ENCODE peak calls at places on chromosomes 7 and 10, in seven cellular contexts. One of them, this sample, is unnamed.
A peak's percentile ranks its signal among the peaks of the same experiment; 100 is the strongest.

GRCh38 chr10:101217450-101218281 is 11.6 kb downstream of the LBX1 start:
- DNase-seq in foreskin fibroblast: no peak
- DNase-seq in Right ventricle myocardium inferior: no peak
- DNase-seq in stimulated activated CD4-positive, alpha-beta T cell treated with anti-CD3 and anti-CD28 coated beads, Interleukin-12 subunit alpha, Interleukin-12 subunit beta, amount 100 ng/mL, for 4 hours: no peak
- DNase-seq in HCEC 1CT: no peak
- DNase-seq in astrocyte of the spinal cord: no peak
- DNase-seq in GM13976: peak; percentile 59
- DNase-seq in this sample: peak; percentile 37

GRCh38 chr7:148662646-148663045 is 36.1 kb upstream of the CUL1 start:
- DNase-seq in foreskin fibroblast: no peak
- DNase-seq in Right ventricle myocardium inferior: no peak
- DNase-seq in stimulated activated CD4-positive, alpha-beta T cell treated with anti-CD3 and anti-CD28 coated beads, Interleukin-12 subunit alpha, Interleukin-12 subunit beta, amount 100 ng/mL, for 4 hours: no peak
- DNase-seq in HCEC 1CT: no peak
- DNase-seq in astrocyte of the spinal cord: no peak
- DNase-seq in GM13976: no peak
- DNase-seq in this sample: no peak

GRCh38 chr7:45191361-45191760 is 33.8 kb downstream of the RAMP3 start:
- DNase-seq in foreskin fibroblast: no peak
- DNase-seq in Right ventricle myocardium inferior: no peak
- DNase-seq in stimulated activated CD4-positive, alpha-beta T cell treated with anti-CD3 and anti-CD28 coated beads, Interleukin-12 subunit alpha, Interleukin-12 subunit beta, amount 100 ng/mL, for 4 hours: no peak
- DNase-seq in HCEC 1CT: no peak
- DNase-seq in astrocyte of the spinal cord: no peak
- DNase-seq in GM13976: no peak
- DNase-seq in this sample: no peak

GRCh38 chr10:120948889-120949382 is 97.8 kb downstream of the WDR11 start:
- DNase-seq in foreskin fibroblast: peak; percentile 40
- DNase-seq in Right ventricle myocardium inferior: peak; percentile 88
- DNase-seq in stimulated activated CD4-positive, alpha-beta T cell treated with anti-CD3 and anti-CD28 coated beads, Interleukin-12 subunit alpha, Interleukin-12 subunit beta, amount 100 ng/mL, for 4 hours: peak; percentile 61
- DNase-seq in HCEC 1CT: no peak
- DNase-seq in astrocyte of the spinal cord: peak; percentile 65
- DNase-seq in GM13976: peak; percentile 91
- DNase-seq in this sample: peak; percentile 76

GRCh38 chr10:107915277-107915634 is 750.8 kb upstream of the SORCS1 start:
- DNase-seq in foreskin fibroblast: peak; percentile 46
- DNase-seq in Right ventricle myocardium inferior: no peak
- DNase-seq in stimulated activated CD4-positive, alpha-beta T cell treated with anti-CD3 and anti-CD28 coated beads, Interleukin-12 subunit alpha, Interleukin-12 subunit beta, amount 100 ng/mL, for 4 hours: no peak
- DNase-seq in HCEC 1CT: peak; percentile 58
- DNase-seq in astrocyte of the spinal cord: peak; percentile 8
- DNase-seq in GM13976: no peak
- DNase-seq in this sample: no peak

GRCh38 chr7:7585241-7585928 is 18.7 kb downstream of the MIOS start:
- DNase-seq in foreskin fibroblast: no peak
- DNase-seq in Right ventricle myocardium inferior: no peak
- DNase-seq in stimulated activated CD4-positive, alpha-beta T cell treated with anti-CD3 and anti-CD28 coated beads, Interleukin-12 subunit alpha, Interleukin-12 subunit beta, amount 100 ng/mL, for 4 hours: no peak
- DNase-seq in HCEC 1CT: no peak
- DNase-seq in astrocyte of the spinal cord: no peak
- DNase-seq in GM13976: no peak
- DNase-seq in this sample: no peak

GRCh38 chr7:23072916-23073315 is 32.7 kb upstream of the KLHL7 start:
- DNase-seq in foreskin fibroblast: no peak
- DNase-seq in Right ventricle myocardium inferior: no peak
- DNase-seq in stimulated activated CD4-positive, alpha-beta T cell treated with anti-CD3 and anti-CD28 coated beads, Interleukin-12 subunit alpha, Interleukin-12 subunit beta, amount 100 ng/mL, for 4 hours: no peak
- DNase-seq in HCEC 1CT: no peak
- DNase-seq in astrocyte of the spinal cord: no peak
- DNase-seq in GM13976: no peak
- DNase-seq in this sample: no peak

GRCh38 chr7:23679898-23680416 is at the start of gene FAM221A:
- DNase-seq in foreskin fibroblast: peak; percentile 56
- DNase-seq in Right ventricle myocardium inferior: peak; percentile 94
- DNase-seq in stimulated activated CD4-positive, alpha-beta T cell treated with anti-CD3 and anti-CD28 coated beads, Interleukin-12 subunit alpha, Interleukin-12 subunit beta, amount 100 ng/mL, for 4 hours: peak; percentile 82
- DNase-seq in HCEC 1CT: peak; percentile 40
- DNase-seq in astrocyte of the spinal cord: peak; percentile 83
- DNase-seq in GM13976: peak; percentile 86
- DNase-seq in this sample: peak; percentile 92

GRCh38 chr7:30688718-30689221 is 6.5 kb upstream of the CRHR2 start:
- DNase-seq in foreskin fibroblast: no peak
- DNase-seq in Right ventricle myocardium inferior: no peak
- DNase-seq in stimulated activated CD4-positive, alpha-beta T cell treated with anti-CD3 and anti-CD28 coated beads, Interleukin-12 subunit alpha, Interleukin-12 subunit beta, amount 100 ng/mL, for 4 hours: no peak
- DNase-seq in HCEC 1CT: no peak
- DNase-seq in astrocyte of the spinal cord: no peak
- DNase-seq in GM13976: no peak
- DNase-seq in this sample: no peak

GRCh38 chr10:122149607-122150505 is 121.2 kb upstream of the BTBD16 start:
- DNase-seq in foreskin fibroblast: no peak
- DNase-seq in Right ventricle myocardium inferior: peak; percentile 84
- DNase-seq in stimulated activated CD4-positive, alpha-beta T cell treated with anti-CD3 and anti-CD28 coated beads, Interleukin-12 subunit alpha, Interleukin-12 subunit beta, amount 100 ng/mL, for 4 hours: no peak
- DNase-seq in HCEC 1CT: no peak
- DNase-seq in astrocyte of the spinal cord: no peak
- DNase-seq in GM13976: no peak
- DNase-seq in this sample: peak; percentile 83

GRCh38 chr7:25864943-25865633 is 286.9 kb upstream of the NFE2L3 start:
- DNase-seq in foreskin fibroblast: no peak
- DNase-seq in Right ventricle myocardium inferior: no peak
- DNase-seq in stimulated activated CD4-positive, alpha-beta T cell treated with anti-CD3 and anti-CD28 coated beads, Interleukin-12 subunit alpha, Interleukin-12 subunit beta, amount 100 ng/mL, for 4 hours: no peak
- DNase-seq in HCEC 1CT: no peak
- DNase-seq in astrocyte of the spinal cord: no peak
- DNase-seq in GM13976: no peak
- DNase-seq in this sample: no peak

This sample was measured in right cardiac atrium.